ENCODE peak calls at places on chromosomes 12 and 14, in five cellular contexts. One of them, this sample, is unnamed.

GRCh38 chr14:97977711-97978261 is 1180.6 kb downstream of the VRK1 start:
- DNase-seq in activated CD4-positive, CD25-positive, alpha-beta regulatory T cell: peak
- DNase-seq in activated T-helper 2 cell treated with anti-CD3 and anti-CD28 coated beads, Interferon-gamma antibody, Interleukin-2, Interleukin-4, amounts not matched to agents 10 μg/mL and 5 μg/mL and 100 μg/mL, durations not matched to agents 14 hours and 24 hours and 36 hours: peak
- DNase-seq in K562: no peak
- DNase-seq in upper lobe of right lung: peak
- DNase-seq in this sample: peak

GRCh38 chr12:28781671-28782652 is 367.1 kb upstream of the FAR2 start:
- DNase-seq in activated CD4-positive, CD25-positive, alpha-beta regulatory T cell: no peak
- DNase-seq in K562: no peak
- DNase-seq in activated T-helper 2 cell treated with anti-CD3 and anti-CD28 coated beads, Interferon-gamma antibody, Interleukin-2, Interleukin-4, amounts not matched to agents 10 μg/mL and 5 μg/mL and 100 μg/mL, durations not matched to agents 14 hours and 24 hours and 36 hours: no peak
- DNase-seq in upper lobe of right lung: no peak
- DNase-seq in this sample: no peak

GRCh38 chr12:105474672-105475071 is 144.2 kb downstream of the C12orf75 start:
- DNase-seq in K562: no peak
- DNase-seq in upper lobe of right lung: no peak
- DNase-seq in activated CD4-positive, CD25-positive, alpha-beta regulatory T cell: no peak
- DNase-seq in activated T-helper 2 cell treated with anti-CD3 and anti-CD28 coated beads, Interferon-gamma antibody, Interleukin-2, Interleukin-4, amounts not matched to agents 10 μg/mL and 5 μg/mL and 100 μg/mL, durations not matched to agents 14 hours and 24 hours and 36 hours: no peak
- DNase-seq in this sample: no peak

GRCh38 chr12:50507930-50508329 is 3.1 kb downstream of the DIP2B start:
- DNase-seq in K562: no peak
- DNase-seq in activated T-helper 2 cell treated with anti-CD3 and anti-CD28 coated beads, Interferon-gamma antibody, Interleukin-2, Interleukin-4, amounts not matched to agents 10 μg/mL and 5 μg/mL and 100 μg/mL, durations not matched to agents 14 hours and 24 hours and 36 hours: no peak
- DNase-seq in upper lobe of right lung: no peak
- DNase-seq in activated CD4-positive, CD25-positive, alpha-beta regulatory T cell: no peak
- DNase-seq in this sample: no peak

GRCh38 chr14:71720978-71721624 is 211.1 kb upstream of the RGS6 start:
- DNase-seq in upper lobe of right lung: no peak
- DNase-seq in K562: peak
- DNase-seq in activated CD4-positive, CD25-positive, alpha-beta regulatory T cell: no peak
- DNase-seq in activated T-helper 2 cell treated with anti-CD3 and anti-CD28 coated beads, Interferon-gamma antibody, Interleukin-2, Interleukin-4, amounts not matched to agents 10 μg/mL and 5 μg/mL and 100 μg/mL, durations not matched to agents 14 hours and 24 hours and 36 hours: no peak
- DNase-seq in this sample: peak

GRCh38 chr12:77130193-77130592 is 64.8 kb upstream of the E2F7 start:
- DNase-seq in upper lobe of right lung: no peak
- DNase-seq in K562: no peak
- DNase-seq in activated T-helper 2 cell treated with anti-CD3 and anti-CD28 coated beads, Interferon-gamma antibody, Interleukin-2, Interleukin-4, amounts not matched to agents 10 μg/mL and 5 μg/mL and 100 μg/mL, durations not matched to agents 14 hours and 24 hours and 36 hours: no peak
- DNase-seq in activated CD4-positive, CD25-positive, alpha-beta regulatory T cell: no peak
- DNase-seq in this sample: no peak

GRCh38 chr12:42750356-42750755 is 160.8 kb upstream of the PRICKLE1 start:
- DNase-seq in upper lobe of right lung: no peak
- DNase-seq in activated CD4-positive, CD25-positive, alpha-beta regulatory T cell: no peak
- DNase-seq in activated T-helper 2 cell treated with anti-CD3 and anti-CD28 coated beads, Interferon-gamma antibody, Interleukin-2, Interleukin-4, amounts not matched to agents 10 μg/mL and 5 μg/mL and 100 μg/mL, durations not matched to agents 14 hours and 24 hours and 36 hours: no peak
- DNase-seq in K562: no peak
- DNase-seq in this sample: no peak

GRCh38 chr14:103740991-103741689 is 25.5 kb downstream of the ZFYVE21 start:
- DNase-seq in K562: no peak
- DNase-seq in upper lobe of right lung: no peak
- DNase-seq in activated T-helper 2 cell treated with anti-CD3 and anti-CD28 coated beads, Interferon-gamma antibody, Interleukin-2, Interleukin-4, amounts not matched to agents 10 μg/mL and 5 μg/mL and 100 μg/mL, durations not matched to agents 14 hours and 24 hours and 36 hours: no peak
- DNase-seq in activated CD4-positive, CD25-positive, alpha-beta regulatory T cell: no peak
- DNase-seq in this sample: no peak

GRCh38 chr14:31038521-31039166 is 12.5 kb upstream of the STRN3 start:
- DNase-seq in activated T-helper 2 cell treated with anti-CD3 and anti-CD28 coated beads, Interferon-gamma antibody, Interleukin-2, Interleukin-4, amounts not matched to agents 10 μg/mL and 5 μg/mL and 100 μg/mL, durations not matched to agents 14 hours and 24 hours and 36 hours: no peak
- DNase-seq in activated CD4-positive, CD25-positive, alpha-beta regulatory T cell: no peak
- DNase-seq in upper lobe of right lung: no peak
- DNase-seq in K562: no peak
- DNase-seq in this sample: no peak

GRCh38 chr14:20116748-20117147 is 6.2 kb downstream of the OR4K17 start:
- DNase-seq in activated T-helper 2 cell treated with anti-CD3 and anti-CD28 coated beads, Interferon-gamma antibody, Interleukin-2, Interleukin-4, amounts not matched to agents 10 μg/mL and 5 μg/mL and 100 μg/mL, durations not matched to agents 14 hours and 24 hours and 36 hours: no peak
- DNase-seq in upper lobe of right lung: no peak
- DNase-seq in activated CD4-positive, CD25-positive, alpha-beta regulatory T cell: no peak
- DNase-seq in K562: peak
- DNase-seq in this sample: no peak

GRCh38 chr14:95493503-95493902 is 22.9 kb downstream of the SYNE3 start:
- DNase-seq in activated T-helper 2 cell treated with anti-CD3 and anti-CD28 coated beads, Interferon-gamma antibody, Interleukin-2, Interleukin-4, amounts not matched to agents 10 μg/mL and 5 μg/mL and 100 μg/mL, durations not matched to agents 14 hours and 24 hours and 36 hours: no peak
- DNase-seq in K562: no peak
- DNase-seq in activated CD4-positive, CD25-positive, alpha-beta regulatory T cell: no peak
- DNase-seq in upper lobe of right lung: no peak
- DNase-seq in this sample: no peak

GRCh38 chr14:64800000-64800399 is 79.7 kb downstream of the SPTB start:
- DNase-seq in K562: no peak
- DNase-seq in activated T-helper 2 cell treated with anti-CD3 and anti-CD28 coated beads, Interferon-gamma antibody, Interleukin-2, Interleukin-4, amounts not matched to agents 10 μg/mL and 5 μg/mL and 100 μg/mL, durations not matched to agents 14 hours and 24 hours and 36 hours: no peak
- DNase-seq in upper lobe of right lung: no peak
- DNase-seq in activated CD4-positive, CD25-positive, alpha-beta regulatory T cell: no peak
- DNase-seq in this sample: no peak

GRCh38 chr14:53626771-53627170 is 329.9 kb downstream of the BMP4 start:
- DNase-seq in K562: no peak
- DNase-seq in activated T-helper 2 cell treated with anti-CD3 and anti-CD28 coated beads, Interferon-gamma antibody, Interleukin-2, Interleukin-4, amounts not matched to agents 10 μg/mL and 5 μg/mL and 100 μg/mL, durations not matched to agents 14 hours and 24 hours and 36 hours: no peak
- DNase-seq in upper lobe of right lung: no peak
- DNase-seq in activated CD4-positive, CD25-positive, alpha-beta regulatory T cell: no peak
- DNase-seq in this sample: no peak

GRCh38 chr12:109777544-109777943 is 55.7 kb downstream of the TRPV4 start:
- DNase-seq in upper lobe of right lung: no peak
- DNase-seq in activated T-helper 2 cell treated with anti-CD3 and anti-CD28 coated beads, Interferon-gamma antibody, Interleukin-2, Interleukin-4, amounts not matched to agents 10 μg/mL and 5 μg/mL and 100 μg/mL, durations not matched to agents 14 hours and 24 hours and 36 hours: peak
- DNase-seq in activated CD4-positive, CD25-positive, alpha-beta regulatory T cell: no peak
- DNase-seq in K562: peak
- DNase-seq in this sample: no peak